ENCODE peak calls at places on chromosome 19, in seven cellular contexts. Q is Peyer's patch; P is stromal cell of bone marrow; O is CD4-positive, CD25-positive, alpha-beta regulatory T cell; U is HFF-Myc; S is NCI-H2171; X is epithelial cell of prostate. R is an unnamed sample.
A peak's percentile ranks its signal among the peaks of the same experiment; 100 is the strongest.

GRCh38 chr19:35123573-35123972 is 8.0 kb downstream of the FXYD3 start:
- DNase-seq in Q (no peak), P (peak; percentile 54), O (no peak), U (no peak), S (no peak), X (no peak), R (no peak)

GRCh38 chr19:1237027-1237659 is 662 bp downstream of the CBARP start:
- DNase-seq in Q (no peak), P (no peak), O (no peak), U (no peak), S (no peak), X (no peak), R (no peak)

GRCh38 chr19:43605875-43606568 is 5.9 kb upstream of the SRRM5 start:
- DNase-seq in Q (no peak), P (no peak), O (no peak), U (no peak), S (peak; percentile 19), X (no peak), R (no peak)

GRCh38 chr19:7480975-7481265 is 7.9 kb downstream of the PEX11G start:
- DNase-seq in Q (no peak), P (no peak), O (no peak), U (no peak), S (no peak), X (no peak), R (no peak)

GRCh38 chr19:15452111-15453047 is 2.6 kb upstream of the WIZ start:
- DNase-seq in Q (peak; percentile 44), P (peak; percentile 54), O (no peak), U (no peak), S (no peak), X (no peak), R (peak; percentile 64)

GRCh38 chr19:8639821-8640401 is 9.5 kb downstream of the NFILZ start:
- DNase-seq in Q (no peak), P (no peak), O (no peak), U (no peak), S (no peak), X (no peak), R (no peak)

GRCh38 chr19:33005440-33005839 is 33.4 kb downstream of the FAAP24 start:
- DNase-seq in Q (no peak), P (no peak), O (no peak), U (no peak), S (peak; percentile 11), X (peak; percentile 8), R (no peak)

GRCh38 chr19:45161715-45162463 is 1.1 kb upstream of the NKPD1 start:
- DNase-seq in Q (no peak), P (no peak), O (no peak), U (no peak), S (no peak), X (no peak), R (no peak)

GRCh38 chr19:28234637-28235036 is 978.3 kb downstream of the UQCRFS1 start:
- DNase-seq in Q (no peak), P (no peak), O (no peak), U (no peak), S (no peak), X (no peak), R (no peak)

GRCh38 chr19:543912-544608 is at the start of gene GZMM:
- DNase-seq in Q (peak; percentile 52), P (no peak), O (peak; percentile 47), U (no peak), S (no peak), X (no peak), R (no peak)

GRCh38 chr19:48394331-48395169 is 1.1 kb downstream of the GRIN2D start:
- DNase-seq in Q (no peak), P (no peak), O (no peak), U (no peak), S (no peak), X (no peak), R (no peak)

GRCh38 chr19:12967907-12968306 is 1.5 kb upstream of the DAND5 start:
- DNase-seq in Q (no peak), P (no peak), O (no peak), U (no peak), S (no peak), X (no peak), R (no peak)